ENCODE peak calls at places on chromosomes 1 and 21, in seven cellular contexts. J, X, K, Z, W, C and G are unnamed samples.

GRCh38 chr1:118155106-118155505 is 29.9 kb downstream of the SPAG17 start:
- DNase-seq in J (no peak), X (no peak), K (no peak), Z (no peak), W (no peak), C (no peak), G (no peak)

GRCh38 chr21:26432410-26432809 is 140.7 kb downstream of the CYYR1 start:
- DNase-seq in J (no peak), X (no peak), K (no peak), Z (no peak), W (no peak), C (no peak), G (no peak)

GRCh38 chr21:10430007-10430406 is 91.4 kb upstream of the TPTE start:
- DNase-seq in J (no peak), X (no peak), K (no peak), Z (no peak), W (no peak), C (no peak), G (no peak)

GRCh38 chr1:159056069-159056698 is 20.4 kb downstream of the AIM2 start:
- DNase-seq in J (no peak), X (no peak), K (no peak), Z (peak), W (no peak), C (no peak), G (no peak)

GRCh38 chr1:12617901-12618660 is at the start of gene DHRS3:
- DNase-seq in J (peak), X (peak), K (peak), Z (peak), W (peak), C (peak), G (peak)

GRCh38 chr1:30847358-30847972 is 61.1 kb downstream of the SDC3 start:
- DNase-seq in J (no peak), X (peak), K (no peak), Z (peak), W (peak), C (peak), G (peak)

GRCh38 chr1:50332941-50333594 is 90.2 kb downstream of the DMRTA2 start:
- DNase-seq in J (no peak), X (peak), K (peak), Z (peak), W (peak), C (peak), G (peak)

GRCh38 chr1:154427173-154428139 is 22.3 kb downstream of the IL6R start:
- DNase-seq in J (no peak), X (peak), K (no peak), Z (peak), W (peak), C (peak), G (peak)

GRCh38 chr1:160205974-160206369 is 788 bp downstream of the PEA15 start:
- DNase-seq in J (peak), X (no peak), K (peak), Z (peak), W (peak), C (peak), G (no peak)

GRCh38 chr1:205913451-205914204 is 29.6 kb downstream of the SLC26A9 start:
- DNase-seq in J (no peak), X (peak), K (peak), Z (peak), W (peak), C (peak), G (peak)

GRCh38 chr1:25001125-25001915 is 71.2 kb upstream of the RUNX3 start:
- DNase-seq in J (no peak), X (no peak), K (no peak), Z (no peak), W (no peak), C (no peak), G (no peak)

GRCh38 chr1:76568839-76569238 is 298.4 kb upstream of the ST6GALNAC5 start:
- DNase-seq in J (no peak), X (no peak), K (no peak), Z (no peak), W (no peak), C (no peak), G (no peak)

GRCh38 chr1:208857471-208857870 is 613.3 kb upstream of the PLXNA2 start:
- DNase-seq in J (peak), X (no peak), K (no peak), Z (no peak), W (no peak), C (no peak), G (no peak)

GRCh38 chr1:108050134-108050533 is 85.2 kb upstream of the VAV3 start:
- DNase-seq in J (peak), X (no peak), K (no peak), Z (no peak), W (peak), C (peak), G (no peak)

GRCh38 chr21:20998456-20998789 is 214 bp downstream of the NCAM2 start:
- DNase-seq in J (peak), X (no peak), K (no peak), Z (no peak), W (no peak), C (no peak), G (no peak)
- H3K4me3 ChIP-seq in J (peak), X (peak), K (peak), Z (peak), W (peak), C (peak), G (peak)

GRCh38 chr1:36149973-36150295 is 648 bp upstream of the TRAPPC3 start:
- DNase-seq in J (no peak), X (no peak), K (no peak), Z (no peak), W (no peak), C (no peak), G (no peak)
- H3K4me3 ChIP-seq in J (no peak), X (peak), K (no peak), Z (no peak), W (no peak), C (no peak), G (no peak)

GRCh38 chr1:161473363-161473762 is 31.9 kb upstream of the FCGR2A start:
- DNase-seq in J (no peak), X (no peak), K (peak), Z (peak), W (no peak), C (no peak), G (no peak)
- H3K4me3 ChIP-seq in J (no peak), X (no peak), K (peak), Z (peak), W (peak), C (no peak), G (no peak)

GRCh38 chr1:228149341-228150020 is at the start of gene GJC2:
- DNase-seq in J (peak), X (no peak), K (no peak), Z (peak), W (peak), C (peak), G (no peak)
- H3K4me3 ChIP-seq in J (no peak), X (peak), K (no peak), Z (no peak), W (no peak), C (peak), G (no peak)

GRCh38 chr1:201648066-201648910 is 109.4 kb downstream of the NAV1 start:
- DNase-seq in J (peak), X (peak), K (peak), Z (peak), W (peak), C (peak), G (no peak)

GRCh38 chr1:201647094-201647493 is 108.2 kb downstream of the NAV1 start:
- DNase-seq in J (no peak), X (no peak), K (no peak), Z (no peak), W (no peak), C (no peak), G (no peak)

GRCh38 chr1:201648911-201649775 is 110.2 kb downstream of the NAV1 start:
- DNase-seq in J (no peak), X (peak), K (peak), Z (peak), W (peak), C (no peak), G (no peak)

GRCh38 chr1:201646623-201647022 is 107.7 kb downstream of the NAV1 start:
- DNase-seq in J (no peak), X (no peak), K (no peak), Z (no peak), W (no peak), C (no peak), G (no peak)

DNA sequence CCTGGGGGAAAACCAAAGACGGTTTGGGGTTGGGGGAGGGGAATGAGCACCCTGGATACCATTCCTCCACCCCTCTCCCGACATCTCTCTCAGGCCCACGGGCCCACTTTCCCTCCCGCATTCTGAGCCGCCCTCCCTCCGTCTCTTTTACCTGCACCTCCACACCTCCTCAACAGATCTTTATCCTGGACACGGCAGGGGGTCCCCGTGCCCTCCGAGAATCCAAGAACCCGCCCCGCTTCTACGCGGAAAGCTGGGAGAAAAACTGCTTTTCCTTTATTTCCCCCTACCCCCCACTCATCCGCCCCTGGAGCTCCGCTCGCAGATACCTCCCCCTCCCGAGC is 108.8 kb downstream of the NAV1 start:
- DNase-seq in J (no peak), X (no peak), K (no peak), Z (no peak), W (no peak), C (no peak), G (no peak)
- H3K4me3 ChIP-seq in J (no peak), X (peak), K (peak), Z (peak), W (peak), C (peak), G (peak)

DNA sequence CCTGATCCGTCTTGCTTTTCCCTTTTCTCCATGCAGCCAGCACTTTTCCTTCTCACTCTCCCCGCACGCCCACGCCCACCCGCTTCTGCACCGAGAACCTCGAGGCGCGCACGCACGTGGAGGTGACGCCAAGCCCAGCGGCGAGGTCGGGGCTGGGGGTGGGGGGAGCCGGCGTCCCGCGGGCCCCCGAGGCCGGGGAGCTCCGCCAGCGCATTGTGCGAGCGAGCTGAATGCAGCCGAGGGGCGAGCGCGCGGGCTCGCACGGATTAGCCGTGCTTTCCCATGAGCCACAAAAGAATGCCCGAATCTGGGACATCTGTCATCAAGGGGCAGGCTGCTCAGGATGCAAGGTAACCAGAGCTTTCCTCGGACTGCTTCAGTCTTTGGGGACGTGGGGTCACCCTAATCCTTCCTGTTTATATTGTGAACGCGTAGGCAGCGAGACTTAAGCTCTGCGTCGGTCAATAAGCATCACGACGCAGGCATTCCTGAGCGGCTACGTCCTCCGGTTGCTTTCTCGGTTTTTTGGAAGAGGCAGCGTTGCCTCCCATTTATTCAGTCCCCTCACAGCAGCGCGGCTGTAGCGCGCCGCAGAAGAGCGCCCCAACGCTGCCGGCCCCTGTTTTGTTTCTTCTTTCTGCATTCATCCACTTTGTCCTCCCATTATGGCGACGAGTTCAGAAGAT is 67.3 kb upstream of the AKT3 start:
- DNase-seq in J (peak), X (no peak), K (peak), Z (peak), W (peak), C (peak), G (peak)
- H3K4me3 ChIP-seq in J (peak), X (peak), K (peak), Z (peak), W (peak), C (peak), G (peak)

GRCh38 chr1:43147625-43148319 is 24.3 kb downstream of the EBNA1BP2 start:
- DNase-seq in J (peak), X (peak), K (peak), Z (peak), W (peak), C (peak), G (peak)
- H3K4me3 ChIP-seq in J (peak), X (peak), K (peak), Z (peak), W (peak), C (peak), G (peak)